ENCODE peak calls at places on chromosomes 5 and 9, in ten cellular contexts. One of them, this sample, is unnamed.

GRCh38 chr5:124057161-124057814 is 545.3 kb downstream of the CSNK1G3 start:
- DNase-seq in HCT116: no peak
- DNase-seq in RWPE2: no peak
- DNase-seq in choroid plexus epithelial cell: peak
- DNase-seq in brain microvascular endothelial cell: no peak
- DNase-seq in uterus: peak
- DNase-seq in fibroblast of lung: no peak
- DNase-seq in stomach: peak
- DNase-seq in A549: no peak
- DNase-seq in AG04450: no peak
- DNase-seq in this sample: peak

GRCh38 chr5:65010841-65011240 is 242.1 kb downstream of the CWC27 start:
- DNase-seq in brain microvascular endothelial cell: no peak
- DNase-seq in fibroblast of lung: no peak
- DNase-seq in RWPE2: no peak
- DNase-seq in stomach: no peak
- DNase-seq in A549: no peak
- DNase-seq in AG04450: no peak
- DNase-seq in uterus: no peak
- DNase-seq in choroid plexus epithelial cell: no peak
- DNase-seq in HCT116: no peak
- DNase-seq in this sample: no peak

GRCh38 chr5:54526604-54527359 is 9.2 kb downstream of the SNX18 start:
- DNase-seq in AG04450: no peak
- DNase-seq in stomach: no peak
- DNase-seq in fibroblast of lung: no peak
- DNase-seq in choroid plexus epithelial cell: no peak
- DNase-seq in uterus: no peak
- DNase-seq in A549: no peak
- DNase-seq in brain microvascular endothelial cell: no peak
- DNase-seq in RWPE2: no peak
- DNase-seq in HCT116: no peak
- DNase-seq in this sample: no peak

GRCh38 chr5:149639718-149640117 is 58.4 kb downstream of the ARHGEF37 start:
- DNase-seq in brain microvascular endothelial cell: no peak
- DNase-seq in choroid plexus epithelial cell: no peak
- DNase-seq in RWPE2: no peak
- DNase-seq in fibroblast of lung: no peak
- DNase-seq in HCT116: no peak
- DNase-seq in A549: no peak
- DNase-seq in AG04450: no peak
- DNase-seq in stomach: no peak
- DNase-seq in uterus: no peak
- DNase-seq in this sample: no peak

GRCh38 chr9:33498387-33498786 is 24.7 kb upstream of the NOL6 start:
- DNase-seq in brain microvascular endothelial cell: no peak
- DNase-seq in RWPE2: no peak
- DNase-seq in stomach: no peak
- DNase-seq in fibroblast of lung: peak
- DNase-seq in A549: no peak
- DNase-seq in HCT116: no peak
- DNase-seq in choroid plexus epithelial cell: peak
- DNase-seq in uterus: no peak
- DNase-seq in AG04450: no peak
- DNase-seq in this sample: peak

GRCh38 chr5:95715799-95716461 is 15.2 kb upstream of the RHOBTB3 start:
- DNase-seq in uterus: no peak
- DNase-seq in fibroblast of lung: peak
- DNase-seq in stomach: no peak
- DNase-seq in RWPE2: no peak
- DNase-seq in A549: no peak
- DNase-seq in choroid plexus epithelial cell: peak
- DNase-seq in brain microvascular endothelial cell: peak
- DNase-seq in HCT116: peak
- DNase-seq in AG04450: no peak
- DNase-seq in this sample: peak

GRCh38 chr9:127980056-127980705 is 608 bp downstream of the EEIG1 start:
- DNase-seq in RWPE2: no peak
- DNase-seq in AG04450: no peak
- DNase-seq in brain microvascular endothelial cell: no peak
- DNase-seq in stomach: peak
- DNase-seq in uterus: peak
- DNase-seq in A549: no peak
- DNase-seq in fibroblast of lung: no peak
- DNase-seq in choroid plexus epithelial cell: peak
- DNase-seq in HCT116: no peak
- DNase-seq in this sample: peak

GRCh38 chr5:95471922-95472321 is 80.8 kb downstream of the FAM81B start:
- DNase-seq in HCT116: no peak
- DNase-seq in uterus: no peak
- DNase-seq in brain microvascular endothelial cell: peak
- DNase-seq in RWPE2: no peak
- DNase-seq in stomach: no peak
- DNase-seq in A549: no peak
- DNase-seq in choroid plexus epithelial cell: peak
- DNase-seq in fibroblast of lung: peak
- DNase-seq in AG04450: no peak
- DNase-seq in this sample: peak

GRCh38 chr5:96896806-96897205 is 20.5 kb downstream of the ERAP2 start:
- DNase-seq in uterus: no peak
- DNase-seq in AG04450: no peak
- DNase-seq in brain microvascular endothelial cell: no peak
- DNase-seq in choroid plexus epithelial cell: no peak
- DNase-seq in A549: no peak
- DNase-seq in HCT116: no peak
- DNase-seq in stomach: no peak
- DNase-seq in fibroblast of lung: no peak
- DNase-seq in RWPE2: no peak
- DNase-seq in this sample: no peak

GRCh38 chr9:27655454-27655853 is 82.2 kb upstream of the C9orf72 start:
- DNase-seq in A549: no peak
- DNase-seq in choroid plexus epithelial cell: no peak
- DNase-seq in AG04450: no peak
- DNase-seq in RWPE2: no peak
- DNase-seq in uterus: no peak
- DNase-seq in fibroblast of lung: no peak
- DNase-seq in stomach: no peak
- DNase-seq in brain microvascular endothelial cell: no peak
- DNase-seq in HCT116: no peak
- DNase-seq in this sample: no peak

GRCh38 chr5:75601567-75601966 is 9.7 kb upstream of the ANKDD1B start:
- DNase-seq in choroid plexus epithelial cell: peak
- DNase-seq in RWPE2: no peak
- DNase-seq in A549: no peak
- DNase-seq in stomach: no peak
- DNase-seq in AG04450: no peak
- DNase-seq in brain microvascular endothelial cell: no peak
- DNase-seq in uterus: no peak
- DNase-seq in HCT116: no peak
- DNase-seq in fibroblast of lung: no peak
- DNase-seq in this sample: no peak

GRCh38 chr9:73081979-73082657 is 69.5 kb upstream of the ANXA1 start:
- DNase-seq in HCT116: peak
- DNase-seq in choroid plexus epithelial cell: peak
- DNase-seq in RWPE2: no peak
- DNase-seq in AG04450: no peak
- DNase-seq in brain microvascular endothelial cell: peak
- DNase-seq in fibroblast of lung: peak
- DNase-seq in stomach: no peak
- DNase-seq in A549: peak
- DNase-seq in uterus: no peak
- DNase-seq in this sample: peak

GRCh38 chr9:111759762-111760639 is 34.7 kb downstream of the SHOC1 start:
- DNase-seq in RWPE2: no peak
- DNase-seq in HCT116: peak
- DNase-seq in fibroblast of lung: peak
- DNase-seq in stomach: peak
- DNase-seq in uterus: peak
- DNase-seq in choroid plexus epithelial cell: peak
- DNase-seq in A549: peak
- DNase-seq in brain microvascular endothelial cell: peak
- DNase-seq in AG04450: peak
- DNase-seq in this sample: peak

GRCh38 chr5:143328589-143329220 is 74.8 kb downstream of the NR3C1 start:
- DNase-seq in brain microvascular endothelial cell: no peak
- DNase-seq in stomach: no peak
- DNase-seq in RWPE2: no peak
- DNase-seq in AG04450: no peak
- DNase-seq in HCT116: no peak
- DNase-seq in fibroblast of lung: no peak
- DNase-seq in choroid plexus epithelial cell: no peak
- DNase-seq in uterus: no peak
- DNase-seq in A549: no peak
- DNase-seq in this sample: no peak

GRCh38 chr9:82295177-82295576 is 306.6 kb downstream of the SPATA31D1 start:
- DNase-seq in HCT116: no peak
- DNase-seq in AG04450: no peak
- DNase-seq in RWPE2: no peak
- DNase-seq in choroid plexus epithelial cell: no peak
- DNase-seq in fibroblast of lung: no peak
- DNase-seq in brain microvascular endothelial cell: no peak
- DNase-seq in A549: no peak
- DNase-seq in uterus: no peak
- DNase-seq in stomach: no peak
- DNase-seq in this sample: no peak

GRCh38 chr9:129524848-129525345 is 96.0 kb downstream of the C9orf50 start:
- DNase-seq in HCT116: no peak
- DNase-seq in brain microvascular endothelial cell: no peak
- DNase-seq in RWPE2: no peak
- DNase-seq in choroid plexus epithelial cell: no peak
- DNase-seq in uterus: no peak
- DNase-seq in fibroblast of lung: no peak
- DNase-seq in stomach: no peak
- DNase-seq in A549: no peak
- DNase-seq in AG04450: no peak
- DNase-seq in this sample: no peak

GRCh38 chr9:109304350-109304749 is 16.5 kb downstream of the EPB41L4B start:
- DNase-seq in stomach: no peak
- DNase-seq in RWPE2: no peak
- DNase-seq in brain microvascular endothelial cell: no peak
- DNase-seq in uterus: no peak
- DNase-seq in A549: no peak
- DNase-seq in choroid plexus epithelial cell: no peak
- DNase-seq in AG04450: no peak
- DNase-seq in HCT116: no peak
- DNase-seq in fibroblast of lung: no peak
- DNase-seq in this sample: no peak

GRCh38 chr9:96660693-96661248 is 5.7 kb upstream of the PRXL2C start:
- DNase-seq in AG04450: no peak
- DNase-seq in brain microvascular endothelial cell: no peak
- DNase-seq in fibroblast of lung: no peak
- DNase-seq in A549: no peak
- DNase-seq in choroid plexus epithelial cell: no peak
- DNase-seq in HCT116: no peak
- DNase-seq in RWPE2: no peak
- DNase-seq in uterus: no peak
- DNase-seq in stomach: no peak
- DNase-seq in this sample: no peak

GRCh38 chr5:16934669-16935068 is 1.4 kb downstream of the MYO10 start:
- DNase-seq in uterus: no peak
- DNase-seq in brain microvascular endothelial cell: no peak
- DNase-seq in HCT116: no peak
- DNase-seq in choroid plexus epithelial cell: peak
- DNase-seq in A549: no peak
- DNase-seq in RWPE2: no peak
- DNase-seq in stomach: no peak
- DNase-seq in fibroblast of lung: peak
- DNase-seq in AG04450: no peak
- DNase-seq in this sample: peak
- H3K4me3 ChIP-seq in uterus: peak
- H3K4me3 ChIP-seq in brain microvascular endothelial cell: peak
- H3K4me3 ChIP-seq in HCT116: peak
- H3K4me3 ChIP-seq in choroid plexus epithelial cell: peak
- H3K4me3 ChIP-seq in A549: peak
- H3K4me3 ChIP-seq in RWPE2: peak
- H3K4me3 ChIP-seq in stomach: peak
- H3K4me3 ChIP-seq in fibroblast of lung: peak
- H3K4me3 ChIP-seq in AG04450: peak
- H3K4me3 ChIP-seq in this sample: peak

DNA sequence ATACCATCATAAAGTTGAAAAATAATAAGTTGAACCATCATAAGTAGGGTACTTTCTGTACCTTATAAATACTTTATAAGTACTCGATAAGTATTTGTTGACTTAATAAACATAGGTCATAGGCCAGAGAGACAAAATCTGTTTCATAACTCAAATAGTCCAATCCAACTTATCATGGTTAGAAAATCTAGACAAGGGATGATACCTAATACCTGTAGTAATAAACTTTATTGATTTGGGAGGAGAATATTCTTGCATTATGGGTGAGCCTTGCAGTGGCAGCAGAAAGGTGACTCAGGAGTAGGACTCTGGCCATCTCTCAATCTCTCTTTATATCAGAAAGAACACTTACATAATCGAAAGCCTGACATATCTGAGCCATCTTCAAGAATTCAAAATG is 466.8 kb upstream of the GRIN3A start:
- DNase-seq in choroid plexus epithelial cell: no peak
- DNase-seq in RWPE2: no peak
- DNase-seq in fibroblast of lung: no peak
- DNase-seq in uterus: no peak
- DNase-seq in AG04450: no peak
- DNase-seq in brain microvascular endothelial cell: no peak
- DNase-seq in stomach: no peak
- DNase-seq in A549: no peak
- DNase-seq in HCT116: no peak
- DNase-seq in this sample: no peak
- TF ChIP-seq CTCF in choroid plexus epithelial cell: no peak
- TF ChIP-seq CTCF in RWPE2: no peak
- TF ChIP-seq CTCF in fibroblast of lung: no peak
- TF ChIP-seq CTCF in uterus: no peak
- TF ChIP-seq CTCF in AG04450: no peak
- TF ChIP-seq CTCF in brain microvascular endothelial cell: no peak
- TF ChIP-seq CTCF in stomach: no peak
- TF ChIP-seq CTCF in A549: no peak
- TF ChIP-seq CTCF in HCT116: no peak
- TF ChIP-seq CTCF in this sample: no peak

DNA sequence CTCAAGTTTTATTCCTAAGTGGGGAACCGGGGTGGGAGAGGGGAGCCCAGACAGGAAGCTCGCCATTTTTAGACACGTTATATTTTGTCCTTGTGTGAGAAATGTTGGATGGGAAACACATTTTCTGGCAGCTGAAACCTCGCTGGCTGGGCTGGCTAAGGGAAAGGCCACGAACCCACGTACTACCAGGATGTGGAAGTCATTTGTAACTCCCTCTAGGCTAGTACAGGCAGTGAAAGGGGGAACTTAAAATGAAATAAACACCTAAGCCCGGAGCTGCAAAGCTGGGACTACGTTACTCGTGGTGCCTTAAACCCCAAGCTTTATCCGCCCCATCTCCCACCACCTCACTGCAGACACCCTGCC is 42.5 kb downstream of the TMEM174 start:
- DNase-seq in stomach: no peak
- DNase-seq in fibroblast of lung: no peak
- DNase-seq in HCT116: no peak
- DNase-seq in uterus: no peak
- DNase-seq in A549: no peak
- DNase-seq in choroid plexus epithelial cell: no peak
- DNase-seq in AG04450: no peak
- DNase-seq in RWPE2: no peak
- DNase-seq in brain microvascular endothelial cell: no peak
- DNase-seq in this sample: no peak
- H3K4me3 ChIP-seq in stomach: peak
- H3K4me3 ChIP-seq in fibroblast of lung: no peak
- H3K4me3 ChIP-seq in HCT116: peak
- H3K4me3 ChIP-seq in uterus: peak
- H3K4me3 ChIP-seq in A549: peak
- H3K4me3 ChIP-seq in choroid plexus epithelial cell: peak
- H3K4me3 ChIP-seq in AG04450: peak
- H3K4me3 ChIP-seq in RWPE2: peak
- H3K4me3 ChIP-seq in brain microvascular endothelial cell: peak
- H3K4me3 ChIP-seq in this sample: no peak

GRCh38 chr9:78004478-78005229 is 27.0 kb downstream of the GNAQ start:
- DNase-seq in HCT116: peak
- DNase-seq in uterus: no peak
- DNase-seq in RWPE2: no peak
- DNase-seq in stomach: no peak
- DNase-seq in brain microvascular endothelial cell: no peak
- DNase-seq in fibroblast of lung: no peak
- DNase-seq in AG04450: no peak
- DNase-seq in A549: peak
- DNase-seq in choroid plexus epithelial cell: peak
- DNase-seq in this sample: no peak
- TF ChIP-seq CTCF in HCT116: no peak
- TF ChIP-seq CTCF in uterus: no peak
- TF ChIP-seq CTCF in RWPE2: peak
- TF ChIP-seq CTCF in stomach: no peak
- TF ChIP-seq CTCF in brain microvascular endothelial cell: peak
- TF ChIP-seq CTCF in fibroblast of lung: no peak
- TF ChIP-seq CTCF in AG04450: peak
- TF ChIP-seq CTCF in A549: peak
- TF ChIP-seq CTCF in choroid plexus epithelial cell: peak
- TF ChIP-seq CTCF in this sample: peak